ENCODE peak calls at places on chromosomes 5 and 9, in nine cellular contexts. Z, G, J, C, R, L, W, Q and T are unnamed samples.

GRCh38 chr5:178086266-178086665 is 27.1 kb upstream of the N4BP3 start:
- DNase-seq in W (no peak), G (no peak), J (no peak), Z (no peak), C (no peak), Q (no peak), R (no peak), L (no peak), T (no peak)

GRCh38 chr9:132241483-132241839 is 79.6 kb downstream of the NTNG2 start:
- DNase-seq in L (no peak), G (no peak), Z (no peak), R (no peak), J (no peak), Q (no peak), C (no peak), W (no peak), T (no peak)

GRCh38 chr5:71892641-71893340 is 173.7 kb downstream of the CARTPT start:
- DNase-seq in Z (no peak), C (no peak), G (no peak), R (no peak), J (no peak), Q (no peak), L (no peak), W (no peak), T (no peak)

GRCh38 chr5:109350537-109351270 is 59.1 kb downstream of the PJA2 start:
- DNase-seq in R (no peak), J (no peak), L (no peak), C (no peak), G (no peak), Q (no peak), W (no peak), Z (peak), T (no peak)

GRCh38 chr5:154575869-154576806 is 98.1 kb upstream of the HAND1 start:
- DNase-seq in G (no peak), J (no peak), Z (no peak), Q (no peak), C (no peak), L (no peak), R (no peak), W (peak), T (no peak)

GRCh38 chr9:38059233-38059936 is 9.6 kb downstream of the SHB start:
- DNase-seq in W (no peak), Q (no peak), C (no peak), G (no peak), R (no peak), L (no peak), Z (peak), J (no peak), T (no peak)

GRCh38 chr5:87151547-87151946 is 116.1 kb upstream of the RASA1 start:
- DNase-seq in C (no peak), R (no peak), Z (peak), G (no peak), L (no peak), J (peak), W (peak), Q (no peak), T (no peak)

GRCh38 chr5:11251242-11251641 is 490.2 kb upstream of the DAP start:
- DNase-seq in Z (peak), C (no peak), J (peak), W (no peak), L (no peak), R (no peak), Q (no peak), G (no peak), T (peak)